ENCODE peak calls at places on chromosomes 12 and 14, in seven cellular contexts. U is bronchial epithelial cell, E is SK-N-SH, N is upper lobe of right lung, V is tibial artery, C is lung, W is esophagus muscularis mucosa. A is an unnamed sample.
A peak's percentile ranks its signal among the peaks of the same experiment; 100 is the strongest.

GRCh38 chr12:19737019-19737418 is 297.7 kb downstream of the AEBP2 start:
- DNase-seq in U (no peak), E (no peak), N (no peak), V (no peak), C (no peak), W (no peak), A (no peak)

GRCh38 chr12:107992870-107993451 is 136.1 kb upstream of the WSCD2 start:
- DNase-seq in U (peak; percentile 62), E (peak; percentile 46), N (no peak), V (no peak), C (no peak), W (peak; percentile 47), A (peak; percentile 49)

GRCh38 chr14:97056086-97056485 is 258.9 kb downstream of the VRK1 start:
- DNase-seq in U (peak; percentile 65), E (peak; percentile 8), N (no peak), V (no peak), C (no peak), W (no peak), A (no peak)

GRCh38 chr14:101282418-101282817 is 278.9 kb upstream of the DIO3 start:
- DNase-seq in U (no peak), E (no peak), N (no peak), V (no peak), C (no peak), W (no peak), A (no peak)

GRCh38 chr14:33401326-33401725 is 462.6 kb downstream of the NPAS3 start:
- DNase-seq in U (no peak), E (no peak), N (no peak), V (no peak), C (no peak), W (no peak), A (no peak)

GRCh38 chr14:24297190-24297964 is 2.2 kb downstream of the DHRS1 start:
- DNase-seq in U (peak; percentile 72), E (peak; percentile 43), N (no peak), V (no peak), C (no peak), W (no peak), A (no peak)

GRCh38 chr12:111093428-111094142 is 173.2 kb upstream of the MYL2 start:
- DNase-seq in U (no peak), E (no peak), N (no peak), V (no peak), C (no peak), W (no peak), A (no peak)

GRCh38 chr14:104935026-104935650 is 10.5 kb downstream of the PLD4 start:
- DNase-seq in U (peak; percentile 29), E (no peak), N (peak; percentile 43), V (peak; percentile 17), C (no peak), W (no peak), A (no peak)

GRCh38 chr12:59689776-59690175 is 93.9 kb downstream of the SLC16A7 start:
- DNase-seq in U (no peak), E (no peak), N (no peak), V (no peak), C (no peak), W (no peak), A (no peak)

GRCh38 chr12:64181504-64182291 is 40.4 kb downstream of the KICS2 start:
- DNase-seq in U (peak; percentile 100), E (peak; percentile 50), N (no peak), V (peak; percentile 52), C (peak; percentile 36), W (no peak), A (no peak)

GRCh38 chr14:34682787-34683321 is 31.5 kb downstream of the CFL2 start:
- DNase-seq in U (no peak), E (no peak), N (no peak), V (no peak), C (no peak), W (no peak), A (no peak)

GRCh38 chr14:101119830-101120571 is 216.5 kb upstream of the RTL1 start:
- DNase-seq in U (no peak), E (peak; percentile 61), N (no peak), V (peak; percentile 17), C (peak; percentile 26), W (peak; percentile 87), A (peak; percentile 56)

GRCh38 chr12:109058773-109059172 is 6.4 kb downstream of the USP30 start:
- DNase-seq in U (no peak), E (no peak), N (no peak), V (no peak), C (no peak), W (peak; percentile 24), A (no peak)

GRCh38 chr14:102726191-102726949 is 50.9 kb upstream of the TRAF3 start:
- DNase-seq in U (no peak), E (no peak), N (no peak), V (no peak), C (no peak), W (peak; percentile 31), A (no peak)

GRCh38 chr14:70822706-70823185 is 13.4 kb upstream of the MAP3K9 start:
- DNase-seq in U (no peak), E (peak; percentile 79), N (peak; percentile 68), V (peak; percentile 25), C (no peak), W (no peak), A (no peak)

GRCh38 chr12:65232490-65233077 is 45.9 kb upstream of the MSRB3 start:
- DNase-seq in U (peak; percentile 40), E (peak; percentile 12), N (no peak), V (no peak), C (no peak), W (no peak), A (no peak)

GRCh38 chr12:103705098-103705497 is 118.0 kb downstream of the STAB2 start:
- DNase-seq in U (no peak), E (no peak), N (no peak), V (no peak), C (no peak), W (no peak), A (no peak)

GRCh38 chr14:22221508-22221907 is 367.5 kb downstream of the DAD1 start:
- DNase-seq in U (peak; percentile 52), E (peak; percentile 4), N (no peak), V (no peak), C (no peak), W (no peak), A (no peak)

GRCh38 chr12:103930787-103931536 is 752 bp downstream of the HSP90B1 start:
- DNase-seq in U (no peak), E (no peak), N (peak; percentile 69), V (peak; percentile 54), C (peak; percentile 33), W (peak; percentile 92), A (no peak)

GRCh38 chr14:36086629-36087380 is 89.7 kb downstream of the PTCSC3 start:
- DNase-seq in U (no peak), E (no peak), N (no peak), V (no peak), C (no peak), W (no peak), A (no peak)
- H3K36me3 ChIP-seq in U (no peaks in the 10 kb centered on the region), E (no peaks in the 10 kb centered on the region), N (no peaks in the 10 kb centered on the region), V (no peaks in the 10 kb centered on the region), C (no peaks in the 10 kb centered on the region), W (no peaks in the 10 kb centered on the region), A (no peaks in the 10 kb centered on the region)

GRCh38 chr14:72578514-72578913 is 315.4 kb downstream of the DPF3 start:
- DNase-seq in U (no peak), E (no peak), N (no peak), V (no peak), C (no peak), W (no peak), A (no peak)

GRCh38 chr14:72588521-72588920 is 305.4 kb downstream of the DPF3 start:
- DNase-seq in U (no peak), E (no peak), N (no peak), V (no peak), C (no peak), W (no peak), A (no peak)

GRCh38 chr14:72577521-72577920 is 316.4 kb downstream of the DPF3 start:
- DNase-seq in U (no peak), E (no peak), N (no peak), V (no peak), C (no peak), W (no peak), A (no peak)

GRCh38 chr14:72583316-72584272 is 310.3 kb downstream of the DPF3 start:
- DNase-seq in U (no peak), E (no peak), N (no peak), V (no peak), C (no peak), W (no peak), A (no peak)

GRCh38 chr14:72582582-72582981 is 311.3 kb downstream of the DPF3 start:
- DNase-seq in U (peak; percentile 74), E (no peak), N (no peak), V (no peak), C (no peak), W (no peak), A (no peak)
- H3K36me3 ChIP-seq in U (no peaks in the 10 kb centered on the region), E (no peaks in the 10 kb centered on the region), N (no peaks in the 10 kb centered on the region), V (no peaks in the 10 kb centered on the region), C (no peaks in the 10 kb centered on the region), W (no peaks in the 10 kb centered on the region), A (no peaks in the 10 kb centered on the region)

DNA sequence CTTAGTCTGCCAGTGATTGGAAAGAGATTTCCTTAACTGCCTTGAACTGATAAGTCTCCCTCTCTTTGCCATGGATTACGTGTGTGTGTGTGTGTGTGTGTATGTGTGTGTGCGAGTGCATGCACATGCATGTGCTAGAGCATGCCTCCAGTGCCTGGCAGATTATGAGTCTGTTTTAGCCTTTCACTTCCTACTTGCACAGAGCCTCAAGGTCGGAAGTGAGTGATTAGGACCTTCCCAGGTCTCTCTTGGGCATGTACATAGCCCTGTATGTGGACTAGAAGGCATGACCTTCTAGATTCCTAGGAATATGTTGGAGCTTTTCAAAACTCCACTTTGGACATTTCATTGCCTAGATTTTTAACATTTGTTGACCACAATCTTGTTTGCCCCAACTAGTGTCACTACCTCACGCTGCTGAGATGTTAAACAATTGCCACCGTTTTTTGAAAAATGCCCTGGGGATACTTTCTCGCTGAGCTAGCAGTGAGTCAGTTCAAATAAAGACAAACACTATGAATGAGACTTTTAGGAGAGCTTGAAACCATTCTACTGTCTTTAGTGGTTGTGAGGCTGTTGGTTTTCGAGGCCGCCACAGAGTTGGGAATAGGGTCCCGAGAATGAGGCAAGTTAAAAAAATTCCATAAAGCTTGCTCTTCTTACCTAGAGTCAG is 28.2 kb downstream of the KIAA0586 start:
- DNase-seq in U (peak; percentile 92), E (no peak), N (no peak), V (no peak), C (no peak), W (no peak), A (no peak)
- H3K36me3 ChIP-seq in U (peaks cover 1% of the 10 kb centered on the region), E (peaks cover 51% of the 10 kb centered on the region), N (peaks cover 63% of the 10 kb centered on the region), V (peaks cover 45% of the 10 kb centered on the region), C (peaks cover 23% of the 10 kb centered on the region), W (peaks cover 74% of the 10 kb centered on the region), A (no peaks in the 10 kb centered on the region)

DNA sequence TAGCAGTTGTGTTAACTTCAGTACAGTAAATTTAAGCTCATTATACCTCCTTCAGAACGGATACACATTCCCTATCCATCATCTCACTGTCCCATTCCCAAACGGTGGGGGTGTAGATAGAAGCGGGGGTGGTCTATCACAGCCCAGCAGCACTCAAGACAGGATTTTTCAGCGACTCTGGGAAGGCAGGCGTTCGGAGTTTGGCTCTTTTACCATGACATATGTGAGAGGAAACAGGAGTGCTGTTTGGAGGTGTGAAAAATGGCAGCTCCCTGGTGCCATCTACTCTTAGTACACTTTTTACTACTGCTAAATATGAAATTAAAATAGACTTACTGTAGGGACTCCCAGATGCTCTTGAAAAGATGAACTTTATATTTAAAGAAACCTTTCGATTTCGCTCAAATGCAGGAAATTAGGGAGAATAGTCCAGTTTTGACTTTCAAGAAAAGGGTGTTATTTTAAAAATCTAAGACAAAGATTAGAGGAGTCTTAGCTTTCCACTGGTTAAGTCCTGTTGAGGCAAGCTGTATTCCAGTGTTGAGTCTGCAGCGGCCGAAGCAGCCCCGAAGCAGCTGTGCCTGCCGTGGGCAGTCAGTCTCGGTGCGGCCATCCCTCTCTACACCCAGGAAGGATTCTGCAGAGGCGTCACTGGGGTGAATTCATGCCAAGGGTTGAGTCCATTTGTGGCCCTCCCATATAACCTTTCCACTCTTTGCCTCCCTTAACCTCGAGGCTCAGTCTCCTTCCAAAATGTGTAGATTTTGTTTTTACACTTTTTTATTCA is 42.1 kb downstream of the KCNMB4 start:
- DNase-seq in U (no peak), E (no peak), N (no peak), V (no peak), C (no peak), W (no peak), A (no peak)
- H3K36me3 ChIP-seq in U (no peaks in the 10 kb centered on the region), E (no peaks in the 10 kb centered on the region), N (no peaks in the 10 kb centered on the region), V (no peaks in the 10 kb centered on the region), C (peaks cover 3% of the 10 kb centered on the region), W (no peaks in the 10 kb centered on the region), A (no peaks in the 10 kb centered on the region)